ENCODE peak calls at places on chromosome 5, in eight cellular contexts. One of them, this sample, is unnamed.

GRCh38 chr5:147520450-147520849 is 10.6 kb upstream of the DPYSL3 start:
- DNase-seq in fibroblast of mammary gland: no peak
- DNase-seq in WERI-Rb-1: no peak
- DNase-seq in HCT116: no peak
- DNase-seq in AG10803: no peak
- DNase-seq in NT2/D1: no peak
- DNase-seq in H7: no peak
- DNase-seq in psoas muscle: no peak
- DNase-seq in this sample: no peak

GRCh38 chr5:157113007-157113406 is 4.2 kb upstream of the HAVCR2 start:
- DNase-seq in NT2/D1: no peak
- DNase-seq in fibroblast of mammary gland: peak; percentile 57
- DNase-seq in psoas muscle: no peak
- DNase-seq in WERI-Rb-1: no peak
- DNase-seq in AG10803: peak; percentile 21
- DNase-seq in H7: no peak
- DNase-seq in HCT116: no peak
- DNase-seq in this sample: no peak

GRCh38 chr5:53431665-53432064 is 48.8 kb upstream of the FST start:
- DNase-seq in HCT116: no peak
- DNase-seq in H7: no peak
- DNase-seq in AG10803: peak; percentile 38
- DNase-seq in NT2/D1: no peak
- DNase-seq in WERI-Rb-1: no peak
- DNase-seq in psoas muscle: no peak
- DNase-seq in fibroblast of mammary gland: peak; percentile 57
- DNase-seq in this sample: no peak

GRCh38 chr5:9126490-9126889 is 419.4 kb downstream of the SEMA5A start:
- DNase-seq in psoas muscle: no peak
- DNase-seq in WERI-Rb-1: no peak
- DNase-seq in NT2/D1: no peak
- DNase-seq in HCT116: no peak
- DNase-seq in AG10803: no peak
- DNase-seq in H7: no peak
- DNase-seq in fibroblast of mammary gland: no peak
- DNase-seq in this sample: no peak

GRCh38 chr5:2756211-2756746 is 4.8 kb upstream of the IRX2 start:
- DNase-seq in HCT116: no peak
- DNase-seq in NT2/D1: no peak
- DNase-seq in H7: peak; percentile 94
- DNase-seq in WERI-Rb-1: peak; percentile 70
- DNase-seq in fibroblast of mammary gland: peak; percentile 87
- DNase-seq in AG10803: peak; percentile 86
- DNase-seq in psoas muscle: no peak
- DNase-seq in this sample: no peak

GRCh38 chr5:34959323-34959722 is 30.0 kb downstream of the DNAJC21 start:
- DNase-seq in WERI-Rb-1: no peak
- DNase-seq in fibroblast of mammary gland: peak; percentile 73
- DNase-seq in HCT116: no peak
- DNase-seq in AG10803: peak; percentile 42
- DNase-seq in H7: no peak
- DNase-seq in psoas muscle: no peak
- DNase-seq in NT2/D1: no peak
- DNase-seq in this sample: no peak

GRCh38 chr5:177362102-177362868 is 4.6 kb downstream of the RGS14 start:
- DNase-seq in fibroblast of mammary gland: no peak
- DNase-seq in AG10803: no peak
- DNase-seq in NT2/D1: no peak
- DNase-seq in psoas muscle: no peak
- DNase-seq in HCT116: no peak
- DNase-seq in WERI-Rb-1: no peak
- DNase-seq in H7: peak; percentile 73
- DNase-seq in this sample: no peak

GRCh38 chr5:32193591-32193990 is 19.5 kb upstream of the GOLPH3 start:
- DNase-seq in NT2/D1: no peak
- DNase-seq in AG10803: peak; percentile 67
- DNase-seq in HCT116: no peak
- DNase-seq in psoas muscle: peak; percentile 73
- DNase-seq in WERI-Rb-1: no peak
- DNase-seq in H7: no peak
- DNase-seq in fibroblast of mammary gland: peak; percentile 88
- DNase-seq in this sample: no peak

GRCh38 chr5:125134216-125135081 is 388.0 kb upstream of the ZNF608 start:
- DNase-seq in fibroblast of mammary gland: peak; percentile 85
- DNase-seq in NT2/D1: no peak
- DNase-seq in AG10803: peak; percentile 82
- DNase-seq in HCT116: peak; percentile 15
- DNase-seq in psoas muscle: no peak
- DNase-seq in H7: no peak
- DNase-seq in WERI-Rb-1: no peak
- DNase-seq in this sample: no peak

GRCh38 chr5:80231243-80231642 is 24.6 kb downstream of the SERINC5 start:
- DNase-seq in HCT116: no peak
- DNase-seq in H7: no peak
- DNase-seq in NT2/D1: no peak
- DNase-seq in AG10803: peak; percentile 61
- DNase-seq in fibroblast of mammary gland: peak; percentile 86
- DNase-seq in WERI-Rb-1: no peak
- DNase-seq in psoas muscle: no peak
- DNase-seq in this sample: no peak

GRCh38 chr5:122608222-122608621 is 166.7 kb upstream of the SNX2 start:
- DNase-seq in fibroblast of mammary gland: no peak
- DNase-seq in WERI-Rb-1: no peak
- DNase-seq in HCT116: no peak
- DNase-seq in H7: no peak
- DNase-seq in NT2/D1: no peak
- DNase-seq in psoas muscle: no peak
- DNase-seq in AG10803: no peak
- DNase-seq in this sample: no peak

GRCh38 chr5:93532370-93532769 is 48.6 kb downstream of the NR2F1-AS1 start:
- DNase-seq in HCT116: no peak
- DNase-seq in WERI-Rb-1: no peak
- DNase-seq in H7: no peak
- DNase-seq in AG10803: peak; percentile 97
- DNase-seq in fibroblast of mammary gland: peak; percentile 99
- DNase-seq in NT2/D1: no peak
- DNase-seq in psoas muscle: peak; percentile 39
- DNase-seq in this sample: no peak

GRCh38 chr5:8807636-8808035 is 738.2 kb downstream of the SEMA5A start:
- DNase-seq in HCT116: no peak
- DNase-seq in NT2/D1: no peak
- DNase-seq in psoas muscle: no peak
- DNase-seq in H7: no peak
- DNase-seq in AG10803: peak; percentile 20
- DNase-seq in fibroblast of mammary gland: peak; percentile 55
- DNase-seq in WERI-Rb-1: no peak
- DNase-seq in this sample: no peak

GRCh38 chr5:111079846-111080245 is 8.3 kb downstream of the TSLP start:
- DNase-seq in H7: no peak
- DNase-seq in NT2/D1: no peak
- DNase-seq in HCT116: no peak
- DNase-seq in WERI-Rb-1: no peak
- DNase-seq in AG10803: no peak
- DNase-seq in psoas muscle: no peak
- DNase-seq in fibroblast of mammary gland: peak; percentile 56
- DNase-seq in this sample: no peak

DNA sequence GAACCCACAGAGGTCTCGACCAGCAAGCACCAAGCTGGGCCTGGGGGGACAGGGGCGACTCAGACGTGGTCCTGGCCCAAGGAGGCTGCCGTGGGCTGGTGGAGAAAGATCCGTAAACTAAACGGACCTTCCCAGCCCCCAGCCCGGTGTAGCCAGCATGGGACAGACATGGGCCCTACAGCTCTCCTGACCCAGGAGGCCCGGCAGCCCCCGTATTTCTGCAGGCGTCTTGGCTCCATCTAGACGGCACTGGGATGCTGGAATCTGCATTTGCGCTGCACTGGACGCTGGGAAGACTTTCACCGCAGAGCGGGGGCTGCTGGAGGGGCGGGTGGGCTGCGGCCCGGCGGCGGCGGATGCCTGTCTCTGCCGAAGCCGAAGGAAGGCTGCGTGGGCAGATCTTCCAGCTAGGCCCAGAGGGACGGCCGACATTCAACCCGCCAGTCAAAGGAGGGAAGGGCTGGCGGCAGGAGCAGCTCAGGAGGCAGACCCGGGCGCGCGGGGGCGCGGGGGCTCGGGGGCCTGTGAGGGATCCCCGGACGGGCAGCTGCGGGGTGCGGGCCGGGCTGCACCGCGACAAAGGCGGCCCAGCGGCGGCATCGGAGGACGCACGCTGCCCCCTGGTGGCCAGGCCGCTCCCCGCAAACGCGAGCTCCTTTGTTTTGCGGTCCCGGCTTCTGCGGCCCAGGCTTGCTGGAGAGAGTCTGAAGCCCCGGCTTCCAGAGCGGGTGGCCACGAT is 266.2 kb downstream of the NSG2 start:
- DNase-seq in AG10803: peak; percentile 43
- DNase-seq in H7: peak; percentile 95
- DNase-seq in WERI-Rb-1: peak; percentile 75
- DNase-seq in HCT116: no peak
- DNase-seq in NT2/D1: peak; percentile 59
- DNase-seq in psoas muscle: peak; percentile 69
- DNase-seq in fibroblast of mammary gland: peak; percentile 34
- DNase-seq in this sample: peak; percentile 6
- H3K4me3 ChIP-seq in AG10803: peak overlapping the region; percentile 35
- H3K4me3 ChIP-seq in H7: peak overlapping the region; percentile 39
- H3K4me3 ChIP-seq in WERI-Rb-1: peak overlapping the region; percentile 41
- H3K4me3 ChIP-seq in HCT116: no peak overlapping the region
- H3K4me3 ChIP-seq in NT2/D1: peak overlapping the region; percentile 18
- H3K4me3 ChIP-seq in psoas muscle: peak overlapping the region; percentile 65
- H3K4me3 ChIP-seq in fibroblast of mammary gland: peak overlapping the region; percentile 4
- H3K4me3 ChIP-seq in this sample: no peak overlapping the region

DNA sequence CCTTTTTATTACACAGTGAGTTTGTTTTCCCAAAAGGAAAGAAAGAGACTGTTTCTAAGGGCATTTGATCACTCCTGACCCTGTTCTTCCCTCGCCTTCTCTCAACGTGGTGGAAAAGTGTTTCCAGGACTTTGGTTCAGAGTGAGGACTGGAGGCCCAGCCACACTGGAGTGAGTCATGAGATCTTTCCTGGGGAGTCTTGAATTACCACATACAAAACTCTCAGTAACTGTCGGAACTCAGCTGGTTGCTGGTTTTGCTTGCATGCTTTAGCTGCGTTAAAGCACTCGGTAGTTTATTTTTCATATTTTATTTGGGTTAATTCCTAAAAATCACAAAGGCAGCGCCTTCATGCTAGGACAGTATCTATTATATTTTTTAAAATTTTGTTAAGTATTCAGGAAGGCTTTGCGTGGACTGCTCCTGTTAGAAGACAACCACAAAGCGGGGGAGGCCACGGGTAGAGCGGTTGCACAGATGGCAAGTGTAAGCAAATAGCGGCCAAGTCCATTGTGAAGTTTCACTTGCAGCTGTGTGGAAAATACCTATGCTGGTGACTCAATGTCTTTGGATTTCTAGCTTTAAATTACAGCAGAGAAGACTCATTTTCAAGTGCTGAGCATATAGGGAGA is 77.7 kb downstream of the ARSB start:
- DNase-seq in NT2/D1: no peak
- DNase-seq in fibroblast of mammary gland: peak; percentile 93
- DNase-seq in WERI-Rb-1: no peak
- DNase-seq in AG10803: peak; percentile 91
- DNase-seq in HCT116: no peak
- DNase-seq in H7: no peak
- DNase-seq in psoas muscle: peak; percentile 43
- DNase-seq in this sample: peak; percentile 30
- H3K4me3 ChIP-seq in NT2/D1: no peak overlapping the region
- H3K4me3 ChIP-seq in fibroblast of mammary gland: peak overlapping the region; percentile 30
- H3K4me3 ChIP-seq in WERI-Rb-1: no peak overlapping the region
- H3K4me3 ChIP-seq in AG10803: peak overlapping the region; percentile 47
- H3K4me3 ChIP-seq in HCT116: no peak overlapping the region
- H3K4me3 ChIP-seq in H7: no peak overlapping the region
- H3K4me3 ChIP-seq in psoas muscle: peak overlapping the region; percentile 44
- H3K4me3 ChIP-seq in this sample: no peak overlapping the region

DNA sequence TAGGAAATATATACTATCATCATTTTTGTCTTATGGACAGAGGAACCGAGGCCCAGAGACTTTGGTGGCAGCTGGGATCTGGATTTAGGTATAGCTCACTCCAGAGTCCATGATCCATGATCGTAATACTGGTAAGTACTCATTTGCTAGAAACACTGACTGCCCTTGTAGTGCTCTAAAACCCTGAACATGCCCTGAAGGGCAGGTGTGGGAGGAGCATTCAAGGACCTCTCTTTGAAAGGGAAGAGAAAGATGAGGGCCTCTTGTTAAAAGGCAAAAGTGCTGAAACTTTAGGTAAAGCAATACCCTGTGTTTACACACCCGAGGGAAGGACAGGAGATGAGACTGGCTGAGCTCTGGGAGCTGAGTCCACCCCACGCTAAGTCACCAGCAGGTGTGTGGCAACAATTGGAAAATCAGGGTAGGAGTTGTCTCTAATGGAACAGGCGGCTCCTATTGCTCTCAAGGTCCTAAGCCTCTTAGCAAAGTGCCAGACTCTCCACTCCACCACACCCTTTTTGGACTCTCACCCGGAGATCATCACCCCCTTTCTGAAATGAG is 34.9 kb downstream of the TRPC7 start:
- DNase-seq in HCT116: no peak
- DNase-seq in psoas muscle: no peak
- DNase-seq in AG10803: no peak
- DNase-seq in H7: no peak
- DNase-seq in WERI-Rb-1: no peak
- DNase-seq in NT2/D1: no peak
- DNase-seq in fibroblast of mammary gland: no peak
- DNase-seq in this sample: no peak
- H3K4me3 ChIP-seq in HCT116: no peak overlapping the region
- H3K4me3 ChIP-seq in psoas muscle: no peak overlapping the region
- H3K4me3 ChIP-seq in AG10803: no peak overlapping the region
- H3K4me3 ChIP-seq in H7: no peak overlapping the region
- H3K4me3 ChIP-seq in WERI-Rb-1: no peak overlapping the region
- H3K4me3 ChIP-seq in NT2/D1: no peak overlapping the region
- H3K4me3 ChIP-seq in fibroblast of mammary gland: no peak overlapping the region
- H3K4me3 ChIP-seq in this sample: no peak overlapping the region

GRCh38 chr5:150085191-150085912 is 1.0 kb downstream of the CSF1R start:
- DNase-seq in H7: peak; percentile 4
- DNase-seq in AG10803: no peak
- DNase-seq in psoas muscle: no peak
- DNase-seq in WERI-Rb-1: no peak
- DNase-seq in NT2/D1: no peak
- DNase-seq in HCT116: no peak
- DNase-seq in fibroblast of mammary gland: no peak
- DNase-seq in this sample: no peak
- H3K4me3 ChIP-seq in H7: no peak overlapping the region
- H3K4me3 ChIP-seq in AG10803: no peak overlapping the region
- H3K4me3 ChIP-seq in psoas muscle: peak overlapping the region; percentile 44
- H3K4me3 ChIP-seq in WERI-Rb-1: no peak overlapping the region
- H3K4me3 ChIP-seq in NT2/D1: no peak overlapping the region
- H3K4me3 ChIP-seq in HCT116: no peak overlapping the region
- H3K4me3 ChIP-seq in fibroblast of mammary gland: no peak overlapping the region
- H3K4me3 ChIP-seq in this sample: no peak overlapping the region

DNA sequence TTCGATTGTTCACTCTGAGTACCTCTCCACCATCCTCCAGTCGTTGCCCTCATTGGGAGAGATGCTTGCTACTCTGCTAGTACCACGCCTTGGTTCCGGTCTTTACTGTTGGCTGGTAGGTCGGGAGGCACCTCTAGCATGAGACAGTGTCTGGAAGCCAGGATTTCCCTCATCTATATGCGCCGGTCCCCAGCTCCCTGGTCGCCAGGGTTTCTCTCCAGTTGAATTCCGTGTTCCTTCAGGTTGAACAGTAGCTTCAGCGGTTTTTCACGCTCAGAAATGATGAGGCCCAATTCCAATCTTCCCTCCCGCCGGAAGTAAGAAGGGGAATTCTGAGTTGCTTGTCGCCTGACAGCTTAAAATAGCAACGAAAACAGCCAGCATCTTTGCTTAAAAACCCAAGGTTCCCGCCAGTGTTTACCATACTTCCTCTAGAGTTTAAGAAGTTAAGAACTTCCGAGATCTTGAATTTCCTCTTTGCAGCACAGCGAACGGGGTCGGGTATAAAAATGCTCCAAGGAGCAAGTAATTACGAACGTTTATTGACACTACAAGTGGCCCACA is 1.3 kb upstream of the ST8SIA4 start:
- DNase-seq in AG10803: no peak
- DNase-seq in WERI-Rb-1: no peak
- DNase-seq in psoas muscle: no peak
- DNase-seq in fibroblast of mammary gland: no peak
- DNase-seq in NT2/D1: no peak
- DNase-seq in H7: no peak
- DNase-seq in HCT116: no peak
- DNase-seq in this sample: peak; percentile 81
- H3K4me3 ChIP-seq in AG10803: no peak overlapping the region
- H3K4me3 ChIP-seq in WERI-Rb-1: no peak overlapping the region
- H3K4me3 ChIP-seq in psoas muscle: peak overlapping the region; percentile 66
- H3K4me3 ChIP-seq in fibroblast of mammary gland: no peak overlapping the region
- H3K4me3 ChIP-seq in NT2/D1: no peak overlapping the region
- H3K4me3 ChIP-seq in H7: peak overlapping the region; percentile 53
- H3K4me3 ChIP-seq in HCT116: no peak overlapping the region
- H3K4me3 ChIP-seq in this sample: peak overlapping the region; percentile 77

This sample was measured in Jurkat, Clone E6-1.